ENCODE peak calls at places on chromosomes 3 and 15, in nine cellular contexts. Q is NCI-H1105; G is stimulated activated CD4-positive, alpha-beta T cell treated with anti-CD3 and anti-CD28 coated beads, Interleukin-12 subunit alpha, Interleukin-12 subunit beta, amount 100 ng/mL, for 4 hours; P is NB4; X is NCI-H2029 treated with DMSO at 0.1 percent for 48 hours; B is GDM1; F is endodermal cell; Z is cardiac muscle cell; M is activated naive CD8-positive, alpha-beta T cell treated with anti-CD3 and anti-CD28 coated beads, Interleukin-2, amount 50 U/mL, for 16 hours. Y is an unnamed sample.

GRCh38 chr3:150797155-150797554 is 34.2 kb upstream of the SIAH2 start:
- DNase-seq in M (no peak), G (no peak), Q (no peak), F (no peak), Z (no peak), B (no peak), P (no peak), X (no peak), Y (no peak)

GRCh38 chr15:82874267-82874666 is 64.8 kb downstream of the WHAMM start:
- DNase-seq in Z (no peak), M (no peak), G (no peak), Q (no peak), B (no peak), F (no peak), P (no peak), X (no peak), Y (no peak)

GRCh38 chr3:105613120-105613519 is 246.4 kb downstream of the ALCAM start:
- DNase-seq in F (peak; percentile 87), X (no peak), P (no peak), M (no peak), Z (peak; percentile 4), B (no peak), G (no peak), Q (no peak), Y (no peak)

GRCh38 chr15:62063851-62064635 is 2.7 kb upstream of the C2CD4A start:
- DNase-seq in G (no peak), X (no peak), Q (no peak), B (no peak), F (no peak), Z (peak; percentile 26), M (no peak), P (no peak), Y (no peak)

GRCh38 chr15:97084650-97085049 is 754.1 kb downstream of the NR2F2 start:
- DNase-seq in M (no peak), P (peak; percentile 76), G (no peak), F (no peak), Z (peak; percentile 34), X (no peak), Q (no peak), B (peak; percentile 2), Y (no peak)

GRCh38 chr15:38477637-38478036 is 23.7 kb downstream of the FAM98B start:
- DNase-seq in F (no peak), P (no peak), B (no peak), Q (no peak), G (no peak), Z (no peak), M (no peak), X (no peak), Y (no peak)

GRCh38 chr15:38857814-38858213 is 293.2 kb upstream of the RASGRP1 start:
- DNase-seq in Q (no peak), F (no peak), X (no peak), B (no peak), P (no peak), M (no peak), G (no peak), Z (no peak), Y (no peak)

GRCh38 chr3:126304291-126304690 is 52.9 kb downstream of the KLF15 start:
- DNase-seq in X (no peak), G (no peak), M (no peak), P (no peak), Q (no peak), Z (no peak), F (no peak), B (no peak), Y (no peak)

Y was measured in activated CD4-positive, CD25-positive, alpha-beta regulatory T cell treated with anti-CD3 and anti-CD28 coated beads, Interleukin-2, amount 50 U/mL, for 16 hours.